ENCODE peak calls at places on chromosomes 13 and 19, in six cellular contexts. I, H, R, W, U and K are unnamed samples.

GRCh38 chr13:46728777-46729176 is 68.2 kb downstream of the ESD start:
- DNase-seq in I (peak; percentile 3), H (no peak), R (no peak), W (no peak), U (no peak), K (no peak)

GRCh38 chr13:75857291-75857690 is 221.2 kb downstream of the LMO7 start:
- DNase-seq in I (no peak), H (no peak), R (no peak), W (no peak), U (no peak), K (no peak)

GRCh38 chr13:22357132-22357531 is 686.3 kb downstream of the FGF9 start:
- DNase-seq in I (no peak), H (no peak), R (no peak), W (no peak), U (no peak), K (no peak)

GRCh38 chr13:32720026-32720425 is 133.8 kb downstream of the PDS5B start:
- DNase-seq in I (no peak), H (no peak), R (no peak), W (no peak), U (no peak), K (no peak)

GRCh38 chr19:46728693-46729339 is 11.9 kb upstream of the PRKD2 start:
- DNase-seq in I (peak; percentile 53), H (no peak), R (peak; percentile 80), W (peak; percentile 82), U (no peak), K (peak; percentile 71)

GRCh38 chr19:41328157-41328817 is 18.3 kb downstream of the CCDC97 start:
- DNase-seq in I (no peak), H (no peak), R (no peak), W (no peak), U (no peak), K (no peak)

GRCh38 chr19:5128251-5128931 is 159.5 kb downstream of the KDM4B start:
- DNase-seq in I (no peak), H (no peak), R (peak; percentile 56), W (peak; percentile 71), U (no peak), K (peak; percentile 90)

GRCh38 chr19:39497850-39498261 is 891 bp upstream of the DLL3 start:
- DNase-seq in I (peak; percentile 95), H (no peak), R (no peak), W (no peak), U (peak; percentile 90), K (no peak)

GRCh38 chr19:5083547-5083965 is 114.6 kb downstream of the KDM4B start:
- DNase-seq in I (no peak), H (no peak), R (peak; percentile 51), W (no peak), U (no peak), K (peak; percentile 65)

GRCh38 chr19:46221981-46222610 is 7.4 kb upstream of the IGFL1 start:
- DNase-seq in I (no peak), H (no peak), R (peak; percentile 67), W (peak; percentile 65), U (no peak), K (no peak)

GRCh38 chr13:113441661-113442060 is 11.6 kb downstream of the ADPRHL1 start:
- DNase-seq in I (no peak), H (peak; percentile 76), R (no peak), W (no peak), U (no peak), K (no peak)

GRCh38 chr19:30367001-30367400 is 5.2 kb upstream of the ZNF536 start:
- DNase-seq in I (no peak), H (no peak), R (no peak), W (no peak), U (no peak), K (no peak)

GRCh38 chr19:6239401-6239844 is 40.4 kb downstream of the MLLT1 start:
- DNase-seq in I (no peak), H (peak; percentile 81), R (no peak), W (peak; percentile 66), U (no peak), K (no peak)

GRCh38 chr13:99926014-99926731 is 45.4 kb downstream of the ZIC5 start:
- DNase-seq in I (peak; percentile 87), H (no peak), R (no peak), W (peak; percentile 57), U (peak; percentile 93), K (no peak)

GRCh38 chr19:1847684-1848398 is 442 bp downstream of the REXO1 start:
- DNase-seq in I (peak; percentile 25), H (no peak), R (peak; percentile 40), W (no peak), U (peak; percentile 11), K (no peak)

GRCh38 chr13:85371254-85371653 is 428.0 kb downstream of the SLITRK6 start:
- DNase-seq in I (no peak), H (no peak), R (no peak), W (no peak), U (no peak), K (no peak)

GRCh38 chr13:49218493-49219051 is 1.6 kb upstream of the MLNR start:
- DNase-seq in I (no peak), H (no peak), R (no peak), W (no peak), U (no peak), K (peak; percentile 50)

GRCh38 chr19:56117889-56118288 is 3.2 kb downstream of the ZNF787 start:
- DNase-seq in I (no peak), H (no peak), R (no peak), W (no peak), U (no peak), K (no peak)

GRCh38 chr13:113155982-113156655 is 2.3 kb upstream of the PROZ start:
- DNase-seq in I (no peak), H (no peak), R (no peak), W (no peak), U (no peak), K (peak; percentile 51)

GRCh38 chr13:69999875-70000274 is 107.8 kb upstream of the ATXN8OS start:
- DNase-seq in I (no peak), H (no peak), R (no peak), W (no peak), U (no peak), K (no peak)

GRCh38 chr13:91078093-91078679 is 269.3 kb upstream of the MIR17HG start:
- DNase-seq in I (peak; percentile 10), H (no peak), R (no peak), W (no peak), U (peak; percentile 17), K (no peak)